ENCODE peak calls at places on chromosome 15, in eight cellular contexts. One of them, this sample, is unnamed.

GRCh38 chr15:39680868-39681267 is 100.0 kb downstream of the THBS1 start:
- DNase-seq in thoracic aorta: no peak
- DNase-seq in MM.1S: no peak
- DNase-seq in IMR-90: peak; percentile 52
- DNase-seq in tibial nerve: no peak
- DNase-seq in fibroblast of lung: no peak
- DNase-seq in spleen: no peak
- DNase-seq in A549: no peak
- DNase-seq in this sample: no peak

GRCh38 chr15:98648654-98649537 is 557 bp downstream of the IGF1R start:
- DNase-seq in A549: peak; percentile 71
- DNase-seq in tibial nerve: peak; percentile 39
- DNase-seq in fibroblast of lung: peak; percentile 65
- DNase-seq in thoracic aorta: no peak
- DNase-seq in spleen: peak; percentile 91
- DNase-seq in IMR-90: peak; percentile 47
- DNase-seq in MM.1S: peak; percentile 59
- DNase-seq in this sample: peak; percentile 89

GRCh38 chr15:92882697-92883642 is 17.2 kb upstream of the CHD2 start:
- DNase-seq in MM.1S: peak; percentile 26
- DNase-seq in A549: no peak
- DNase-seq in IMR-90: no peak
- DNase-seq in thoracic aorta: no peak
- DNase-seq in spleen: peak; percentile 91
- DNase-seq in fibroblast of lung: no peak
- DNase-seq in tibial nerve: no peak
- DNase-seq in this sample: peak; percentile 79

GRCh38 chr15:90232941-90233700 is 620 bp downstream of the CIB1 start:
- DNase-seq in tibial nerve: no peak
- DNase-seq in spleen: peak; percentile 93
- DNase-seq in IMR-90: peak; percentile 26
- DNase-seq in A549: peak; percentile 85
- DNase-seq in MM.1S: peak; percentile 76
- DNase-seq in fibroblast of lung: peak; percentile 41
- DNase-seq in thoracic aorta: no peak
- DNase-seq in this sample: peak; percentile 91

GRCh38 chr15:55774113-55774970 is 31.4 kb upstream of the PRTG start:
- DNase-seq in A549: peak; percentile 60
- DNase-seq in MM.1S: peak; percentile 36
- DNase-seq in fibroblast of lung: peak; percentile 27
- DNase-seq in spleen: no peak
- DNase-seq in tibial nerve: no peak
- DNase-seq in thoracic aorta: no peak
- DNase-seq in IMR-90: peak; percentile 10
- DNase-seq in this sample: no peak

GRCh38 chr15:76208786-76209424 is 102.4 kb downstream of the ETFA start:
- DNase-seq in thoracic aorta: no peak
- DNase-seq in fibroblast of lung: no peak
- DNase-seq in IMR-90: peak; percentile 31
- DNase-seq in spleen: no peak
- DNase-seq in A549: no peak
- DNase-seq in MM.1S: no peak
- DNase-seq in tibial nerve: no peak
- DNase-seq in this sample: no peak

GRCh38 chr15:83747050-83747717 is 93.3 kb downstream of the ADAMTSL3 start:
- DNase-seq in tibial nerve: no peak
- DNase-seq in thoracic aorta: no peak
- DNase-seq in MM.1S: peak; percentile 9
- DNase-seq in IMR-90: peak; percentile 10
- DNase-seq in spleen: no peak
- DNase-seq in A549: peak; percentile 35
- DNase-seq in fibroblast of lung: peak; percentile 75
- DNase-seq in this sample: no peak

GRCh38 chr15:77870195-77871065 is 207.1 kb downstream of the TBC1D2B start:
- DNase-seq in MM.1S: peak; percentile 61
- DNase-seq in A549: peak; percentile 78
- DNase-seq in spleen: peak; percentile 78
- DNase-seq in IMR-90: peak; percentile 53
- DNase-seq in fibroblast of lung: peak; percentile 60
- DNase-seq in thoracic aorta: no peak
- DNase-seq in tibial nerve: peak; percentile 32
- DNase-seq in this sample: peak; percentile 81

GRCh38 chr15:69806287-69806915 is 291.3 kb downstream of the TLE3 start:
- DNase-seq in spleen: no peak
- DNase-seq in IMR-90: no peak
- DNase-seq in MM.1S: no peak
- DNase-seq in A549: no peak
- DNase-seq in fibroblast of lung: no peak
- DNase-seq in thoracic aorta: no peak
- DNase-seq in tibial nerve: no peak
- DNase-seq in this sample: no peak

GRCh38 chr15:52496776-52497470 is 31.8 kb downstream of the MYO5A start:
- DNase-seq in spleen: no peak
- DNase-seq in fibroblast of lung: peak; percentile 46
- DNase-seq in MM.1S: no peak
- DNase-seq in tibial nerve: no peak
- DNase-seq in IMR-90: peak; percentile 87
- DNase-seq in A549: peak; percentile 44
- DNase-seq in thoracic aorta: no peak
- DNase-seq in this sample: no peak

GRCh38 chr15:72306211-72306785 is 13.7 kb downstream of the CELF6 start:
- DNase-seq in tibial nerve: no peak
- DNase-seq in A549: peak; percentile 42
- DNase-seq in thoracic aorta: no peak
- DNase-seq in fibroblast of lung: peak; percentile 64
- DNase-seq in spleen: no peak
- DNase-seq in MM.1S: no peak
- DNase-seq in IMR-90: peak; percentile 32
- DNase-seq in this sample: no peak

GRCh38 chr15:54083501-54083900 is 105.3 kb downstream of the UNC13C start:
- DNase-seq in thoracic aorta: no peak
- DNase-seq in A549: no peak
- DNase-seq in IMR-90: no peak
- DNase-seq in MM.1S: no peak
- DNase-seq in fibroblast of lung: no peak
- DNase-seq in tibial nerve: no peak
- DNase-seq in spleen: no peak
- DNase-seq in this sample: no peak

GRCh38 chr15:54088837-54089236 is 110.6 kb downstream of the UNC13C start:
- DNase-seq in IMR-90: no peak
- DNase-seq in A549: no peak
- DNase-seq in tibial nerve: no peak
- DNase-seq in thoracic aorta: no peak
- DNase-seq in spleen: no peak
- DNase-seq in fibroblast of lung: no peak
- DNase-seq in MM.1S: no peak
- DNase-seq in this sample: no peak

DNA sequence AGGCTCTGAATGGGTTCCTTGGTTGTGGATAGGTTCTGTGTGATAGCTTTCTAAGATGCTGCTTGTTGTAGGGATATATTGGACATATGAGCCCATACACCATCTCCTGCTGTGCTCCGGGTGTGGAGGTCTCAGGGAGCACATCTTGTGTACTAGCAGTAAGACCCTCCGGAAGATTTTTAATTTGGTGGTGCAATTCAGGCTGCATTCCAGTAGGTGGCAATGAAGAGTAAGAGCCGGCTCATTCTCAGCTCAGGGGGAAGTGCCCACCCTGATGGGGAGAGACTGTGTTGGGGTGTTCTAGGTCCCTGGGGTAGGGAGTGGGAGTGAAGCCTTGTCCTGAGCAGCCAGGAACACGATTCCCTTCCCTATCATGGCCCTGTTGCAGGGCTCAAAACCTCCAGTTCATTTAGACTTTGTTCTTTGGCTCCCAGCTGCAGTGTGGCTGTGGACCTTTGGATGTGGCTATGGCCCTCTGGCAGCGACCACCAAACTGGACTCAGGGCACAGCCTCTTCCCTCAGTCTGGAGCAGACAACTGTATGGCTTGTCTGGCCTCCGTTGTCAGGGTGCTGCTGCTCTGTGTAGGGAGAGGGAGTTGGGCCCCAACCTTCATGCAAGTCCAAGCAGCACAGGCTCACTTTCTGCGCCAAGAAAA is 104.7 kb downstream of the UNC13C start:
- DNase-seq in tibial nerve: no peak
- DNase-seq in MM.1S: no peak
- DNase-seq in spleen: no peak
- DNase-seq in fibroblast of lung: peak; percentile 10
- DNase-seq in IMR-90: peak; percentile 0
- DNase-seq in thoracic aorta: no peak
- DNase-seq in A549: peak; percentile 3
- DNase-seq in this sample: peak; percentile 51
- TF ChIP-seq CTCF in tibial nerve: peak; percentile 38
- TF ChIP-seq CTCF in MM.1S: peak; percentile 89
- TF ChIP-seq CTCF in spleen: peak; percentile 31
- TF ChIP-seq CTCF in fibroblast of lung: peak; percentile 29
- TF ChIP-seq CTCF in IMR-90: peak; percentile 55
- TF ChIP-seq CTCF in thoracic aorta: peak; percentile 60
- TF ChIP-seq CTCF in A549: peak; percentile 42
- TF ChIP-seq CTCF in this sample: peak; percentile 62

DNA sequence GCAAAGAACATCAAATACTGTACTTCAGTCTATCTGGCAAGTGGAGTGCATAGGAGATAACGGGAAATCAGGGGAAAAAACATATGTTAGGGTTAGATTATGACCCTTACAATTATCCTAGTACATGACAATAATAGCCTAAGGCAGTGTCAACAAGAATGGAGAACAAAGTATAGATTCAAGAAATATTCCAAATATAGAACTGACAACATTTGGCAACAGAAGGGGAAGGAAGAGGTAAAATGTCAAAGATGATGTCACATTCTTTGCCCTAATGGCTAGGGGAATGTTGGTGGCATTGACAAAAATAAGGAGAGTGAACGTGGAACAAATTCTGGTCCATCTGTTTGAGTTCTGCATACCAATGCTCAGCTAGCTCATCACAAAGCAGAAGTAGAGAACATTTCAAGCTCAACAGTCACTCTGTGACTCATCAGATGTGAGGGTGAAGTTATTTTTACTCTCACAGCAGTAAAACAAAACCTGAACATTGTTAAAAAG is 15.5 kb upstream of the ATP8B4 start:
- DNase-seq in MM.1S: no peak
- DNase-seq in IMR-90: peak; percentile 89
- DNase-seq in thoracic aorta: no peak
- DNase-seq in tibial nerve: no peak
- DNase-seq in A549: peak; percentile 80
- DNase-seq in spleen: no peak
- DNase-seq in fibroblast of lung: peak; percentile 93
- DNase-seq in this sample: no peak
- H3K4me3 ChIP-seq in MM.1S: no peak overlapping the region
- H3K4me3 ChIP-seq in IMR-90: no peak overlapping the region
- H3K4me3 ChIP-seq in thoracic aorta: no peak overlapping the region
- H3K4me3 ChIP-seq in tibial nerve: no peak overlapping the region
- H3K4me3 ChIP-seq in A549: no peak overlapping the region
- H3K4me3 ChIP-seq in spleen: no peak overlapping the region
- H3K4me3 ChIP-seq in fibroblast of lung: no peak overlapping the region
- H3K4me3 ChIP-seq in this sample: no peak overlapping the region

GRCh38 chr15:57034613-57035012 is 116.2 kb downstream of the TCF12 start:
- DNase-seq in spleen: no peak
- DNase-seq in IMR-90: no peak
- DNase-seq in thoracic aorta: no peak
- DNase-seq in A549: no peak
- DNase-seq in fibroblast of lung: no peak
- DNase-seq in tibial nerve: no peak
- DNase-seq in MM.1S: no peak
- DNase-seq in this sample: no peak

GRCh38 chr15:57033715-57034439 is 115.4 kb downstream of the TCF12 start:
- DNase-seq in spleen: no peak
- DNase-seq in fibroblast of lung: no peak
- DNase-seq in tibial nerve: no peak
- DNase-seq in MM.1S: no peak
- DNase-seq in IMR-90: no peak
- DNase-seq in A549: no peak
- DNase-seq in thoracic aorta: no peak
- DNase-seq in this sample: no peak

GRCh38 chr15:57037548-57037947 is 119.1 kb downstream of the TCF12 start:
- DNase-seq in thoracic aorta: no peak
- DNase-seq in IMR-90: no peak
- DNase-seq in tibial nerve: no peak
- DNase-seq in fibroblast of lung: no peak
- DNase-seq in spleen: no peak
- DNase-seq in MM.1S: no peak
- DNase-seq in A549: no peak
- DNase-seq in this sample: no peak

GRCh38 chr15:57036352-57036751 is 117.9 kb downstream of the TCF12 start:
- DNase-seq in IMR-90: no peak
- DNase-seq in MM.1S: no peak
- DNase-seq in spleen: no peak
- DNase-seq in fibroblast of lung: no peak
- DNase-seq in A549: no peak
- DNase-seq in tibial nerve: no peak
- DNase-seq in thoracic aorta: no peak
- DNase-seq in this sample: no peak

DNA sequence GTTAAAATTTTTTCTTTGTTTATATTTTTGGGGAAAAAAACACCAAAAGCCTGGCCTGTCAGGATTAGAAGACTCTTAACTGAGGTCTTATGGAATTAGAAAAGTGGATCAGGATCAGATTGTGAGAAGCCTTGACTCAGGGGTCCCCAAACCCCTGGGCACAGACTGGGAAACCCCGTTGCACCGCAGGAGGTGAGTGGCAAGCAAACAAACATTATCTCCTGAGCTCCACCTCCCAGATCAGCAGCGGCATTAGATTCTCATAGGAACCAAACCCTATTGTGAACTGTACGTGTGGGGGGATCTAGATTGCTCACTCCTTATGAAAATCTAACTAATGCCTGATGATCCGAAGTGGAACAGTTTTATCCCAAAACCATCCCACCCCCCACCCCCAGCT is 117.2 kb downstream of the TCF12 start:
- DNase-seq in IMR-90: no peak
- DNase-seq in A549: no peak
- DNase-seq in fibroblast of lung: no peak
- DNase-seq in thoracic aorta: no peak
- DNase-seq in tibial nerve: no peak
- DNase-seq in spleen: no peak
- DNase-seq in MM.1S: no peak
- DNase-seq in this sample: no peak
- H3K27ac ChIP-seq in IMR-90: no peak overlapping the region
- H3K27ac ChIP-seq in A549: no peak overlapping the region
- H3K27ac ChIP-seq in fibroblast of lung: no peak overlapping the region
- H3K27ac ChIP-seq in thoracic aorta: no peak overlapping the region
- H3K27ac ChIP-seq in tibial nerve: no peak overlapping the region
- H3K27ac ChIP-seq in spleen: no peak overlapping the region
- H3K27ac ChIP-seq in MM.1S: no peak overlapping the region
- H3K27ac ChIP-seq in this sample: no peak overlapping the region

DNA sequence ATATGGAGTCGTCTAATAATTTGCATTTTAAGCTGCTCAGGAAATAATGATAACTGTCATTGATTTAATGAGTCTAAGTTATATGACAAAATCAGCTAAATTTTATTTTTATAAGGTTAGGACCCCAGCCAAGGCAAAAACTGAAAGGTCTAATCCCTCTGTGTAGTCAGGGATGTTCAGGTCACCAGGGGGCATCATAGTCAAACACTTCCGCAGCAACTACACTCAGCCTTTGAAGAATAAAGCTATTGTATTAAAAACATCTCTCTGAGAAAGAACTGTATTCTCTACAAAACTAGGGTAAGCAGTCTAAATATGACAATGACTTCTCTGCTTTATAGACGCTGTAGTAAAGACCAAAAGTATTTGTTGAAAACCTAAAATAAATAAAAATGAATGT is 15.0 kb downstream of the INTS14 start:
- DNase-seq in tibial nerve: no peak
- DNase-seq in thoracic aorta: no peak
- DNase-seq in fibroblast of lung: no peak
- DNase-seq in A549: peak; percentile 53
- DNase-seq in IMR-90: no peak
- DNase-seq in spleen: no peak
- DNase-seq in MM.1S: no peak
- DNase-seq in this sample: no peak
- TF ChIP-seq CTCF in tibial nerve: no peak
- TF ChIP-seq CTCF in thoracic aorta: no peak
- TF ChIP-seq CTCF in fibroblast of lung: peak; percentile 5
- TF ChIP-seq CTCF in A549: peak; percentile 63
- TF ChIP-seq CTCF in IMR-90: peak; percentile 31
- TF ChIP-seq CTCF in spleen: peak; percentile 20
- TF ChIP-seq CTCF in MM.1S: peak; percentile 29
- TF ChIP-seq CTCF in this sample: no peak